ENCODE peak calls at places on chromosomes 7 and 10, in five cellular contexts. J is esophagus squamous epithelium, K is AG04449, L is tibial artery, S is pancreas. E is an unnamed sample.

GRCh38 chr7:100626530-100627237 is 14.3 kb downstream of the MOSPD3 start:
- DNase-seq in L (peak), S (peak), K (no peak), J (no peak), E (peak)

GRCh38 chr7:44884553-44885393 is 557 bp downstream of the PURB start:
- DNase-seq in L (peak), J (no peak), S (peak), K (no peak), E (peak)

GRCh38 chr10:97230146-97230545 is 44.4 kb upstream of the SLIT1 start:
- DNase-seq in S (no peak), K (no peak), J (no peak), L (no peak), E (no peak)

GRCh38 chr10:110416776-110417732 is 80.7 kb upstream of the DUSP5 start:
- DNase-seq in L (no peak), J (no peak), S (no peak), K (no peak), E (no peak)

GRCh38 chr7:5437987-5438386 is 14.4 kb upstream of the TNRC18 start:
- DNase-seq in K (no peak), L (no peak), S (no peak), J (no peak), E (no peak)

GRCh38 chr7:121480566-121481335 is 84.6 kb upstream of the FAM3C start:
- DNase-seq in J (no peak), L (no peak), S (no peak), K (no peak), E (peak)

GRCh38 chr7:100017300-100017699 is 1.9 kb downstream of the ZKSCAN1 start:
- DNase-seq in J (no peak), K (no peak), S (peak), L (no peak), E (no peak)

GRCh38 chr7:923108-924041 is 31.1 kb downstream of the ADAP1 start:
- DNase-seq in J (peak), S (no peak), K (no peak), L (peak), E (no peak)

GRCh38 chr10:48517911-48518321 is 87.0 kb downstream of the ARHGAP22 start:
- DNase-seq in L (no peak), S (no peak), K (no peak), J (no peak), E (no peak)

GRCh38 chr7:52026140-52026539 is 709.5 kb upstream of the COBL start:
- DNase-seq in K (no peak), J (no peak), S (no peak), L (no peak), E (no peak)

GRCh38 chr10:21161647-21162046 is 264.5 kb upstream of the NEBL start:
- DNase-seq in S (no peak), K (no peak), J (no peak), L (no peak), E (no peak)

GRCh38 chr10:92627845-92628480 is 35.0 kb downstream of the KIF11 start:
- DNase-seq in S (no peak), K (no peak), L (no peak), J (no peak), E (no peak)

GRCh38 chr10:110572862-110573261 is 5.4 kb downstream of the SMC3 start:
- DNase-seq in L (no peak), J (no peak), S (no peak), K (no peak), E (no peak)

GRCh38 chr10:83222300-83222699 is 917.0 kb upstream of the GHITM start:
- DNase-seq in L (no peak), K (no peak), S (no peak), J (no peak), E (no peak)

GRCh38 chr7:16268821-16269768 is 152.2 kb downstream of the CRPPA start:
- DNase-seq in K (peak), S (no peak), J (no peak), L (no peak), E (no peak)

GRCh38 chr7:64463636-64464375 is 99.1 kb downstream of the ZNF680 start:
- DNase-seq in S (peak), L (peak), J (no peak), K (no peak), E (no peak)

GRCh38 chr7:7821517-7821916 is 103.1 kb upstream of the RPA3 start:
- DNase-seq in S (no peak), K (no peak), J (no peak), L (no peak), E (no peak)

GRCh38 chr10:4626919-4627318 is 199.1 kb upstream of the AKR1E2 start:
- DNase-seq in K (no peak), J (no peak), S (no peak), L (no peak), E (no peak)

GRCh38 chr7:22291979-22292378 is 65.0 kb downstream of the RAPGEF5 start:
- DNase-seq in S (no peak), K (no peak), L (no peak), J (no peak), E (no peak)

GRCh38 chr10:78341953-78342614 is 308.4 kb downstream of the RPS24 start:
- DNase-seq in K (no peak), L (no peak), J (no peak), S (no peak), E (peak)

GRCh38 chr7:155669717-155670505 is 25.4 kb downstream of the RBM33 start:
- DNase-seq in K (no peak), S (no peak), J (no peak), L (no peak), E (no peak)

GRCh38 chr7:44534087-44534486 is 7.0 kb downstream of the NPC1L1 start:
- DNase-seq in S (no peak), L (no peak), K (no peak), J (no peak), E (no peak)

GRCh38 chr7:149666360-149666905 is 107.0 kb downstream of the ZNF467 start:
- DNase-seq in L (no peak), S (no peak), J (no peak), K (no peak), E (no peak)

GRCh38 chr7:148507741-148508285 is 82.8 kb upstream of the C7orf33 start:
- DNase-seq in J (no peak), L (no peak), S (no peak), K (no peak), E (no peak)

GRCh38 chr10:133115981-133116380 is 28.3 kb downstream of the ADGRA1 start:
- DNase-seq in S (no peak), J (no peak), L (no peak), K (no peak), E (no peak)

GRCh38 chr10:119113805-119114732 is 10.2 kb downstream of the DENND10 start:
- DNase-seq in K (peak), J (no peak), S (no peak), L (no peak), E (no peak)

GRCh38 chr7:24318326-24318725 is 34.3 kb downstream of the NPY start:
- DNase-seq in S (no peak), L (no peak), K (no peak), J (no peak), E (peak)

GRCh38 chr10:97333601-97334369 is 744 bp downstream of the FRAT2 start:
- DNase-seq in J (no peak), K (no peak), S (peak), L (peak), E (peak)

GRCh38 chr10:102657451-102657850 is 13.2 kb downstream of the TRIM8 start:
- DNase-seq in J (no peak), S (no peak), L (no peak), K (no peak), E (no peak)

GRCh38 chr7:150948791-150949251 is 29.3 kb downstream of the KCNH2 start:
- DNase-seq in K (no peak), L (peak), J (no peak), S (no peak), E (no peak)

GRCh38 chr10:22280078-22280477 is 36.1 kb upstream of the COMMD3 start:
- DNase-seq in J (no peak), S (no peak), L (no peak), K (no peak), E (no peak)

GRCh38 chr10:114916653-114917052 is 21.3 kb upstream of the TRUB1 start:
- DNase-seq in S (no peak), L (no peak), J (no peak), K (no peak), E (no peak)

GRCh38 chr7:47982610-47983009 is 3.2 kb upstream of the HUS1 start:
- DNase-seq in K (no peak), J (no peak), L (no peak), S (no peak), E (no peak)

GRCh38 chr10:11757820-11758463 is 15.8 kb downstream of the ECHDC3 start:
- DNase-seq in K (no peak), L (peak), S (peak), J (peak), E (peak)

GRCh38 chr10:114026189-114027040 is 17.3 kb upstream of the ADRB1 start:
- DNase-seq in S (no peak), J (no peak), L (no peak), K (no peak), E (no peak)

GRCh38 chr7:159098424-159098786 is 46.3 kb downstream of the VIPR2 start:
- DNase-seq in K (no peak), L (no peak), J (no peak), S (no peak), E (no peak)

GRCh38 chr7:4202954-4203353 is 479.1 kb upstream of the FOXK1 start:
- DNase-seq in L (no peak), S (no peak), K (no peak), J (no peak), E (no peak)

GRCh38 chr7:132592947-132593335 is 16.7 kb upstream of the PLXNA4 start:
- DNase-seq in J (no peak), K (no peak), L (no peak), S (no peak), E (no peak)

GRCh38 chr10:106175760-106176377 is 988.6 kb downstream of the SORCS1 start:
- DNase-seq in K (no peak), J (no peak), L (no peak), S (no peak), E (no peak)
- TF ChIP-seq CTCF in K (peak), J (no peak), L (no peak), S (peak), E (peak)

DNA sequence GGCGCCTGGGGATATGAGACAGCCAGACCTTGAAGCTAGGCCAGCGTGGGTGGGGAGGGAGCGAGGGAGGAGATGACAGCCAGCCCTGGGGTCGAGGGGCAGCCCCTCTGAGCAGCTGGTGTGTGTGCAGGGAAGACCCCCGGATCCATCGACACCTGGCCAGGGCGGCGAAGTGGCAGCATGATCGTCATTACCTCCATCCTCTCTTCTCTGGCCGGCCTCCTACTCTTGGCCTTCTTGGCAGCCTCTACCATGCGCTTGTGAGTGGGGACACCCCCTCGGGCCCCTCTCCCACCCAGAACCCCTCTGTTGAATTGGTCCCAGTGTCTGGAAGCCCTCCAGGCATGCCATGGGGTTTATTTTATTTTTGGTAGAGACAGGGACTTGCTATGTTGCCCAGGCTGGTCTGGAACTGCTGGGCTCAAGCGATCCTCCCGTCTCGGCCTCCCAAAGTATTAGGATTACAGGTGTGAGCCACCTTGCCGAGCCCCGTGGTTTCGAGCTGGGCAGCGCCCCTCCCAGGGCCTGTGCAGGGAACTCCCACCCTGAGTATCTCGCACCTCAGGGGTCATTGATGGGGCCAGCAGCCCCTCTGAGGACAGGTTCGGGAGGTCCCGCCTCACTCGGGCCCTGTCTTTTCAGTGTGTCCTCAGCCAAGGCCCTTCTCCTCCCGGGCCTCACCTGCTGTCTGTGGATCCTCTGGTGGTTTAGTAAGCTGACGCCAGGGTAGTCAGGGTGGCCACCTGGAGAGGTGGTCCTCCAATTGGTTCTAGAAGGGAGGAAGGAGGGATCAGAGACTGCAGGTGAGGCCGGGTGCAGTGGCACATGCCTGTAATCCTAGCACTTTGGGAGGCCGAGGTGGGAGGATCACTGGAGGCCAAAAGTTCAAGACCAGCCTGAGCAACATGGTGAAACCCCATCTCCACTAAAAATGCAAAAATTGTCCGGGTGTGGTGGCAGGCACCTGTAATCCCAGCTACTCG is 3.8 kb downstream of the UPK3B start:
- DNase-seq in J (no peak), L (no peak), K (no peak), S (no peak), E (no peak)
- TF ChIP-seq CTCF in J (no peak), L (no peak), K (no peak), S (no peak), E (no peak)

GRCh38 chr7:45898241-45898640 is 10.0 kb downstream of the IGFBP1 start:
- DNase-seq in J (no peak), L (no peak), S (no peak), K (no peak), E (no peak)

GRCh38 chr7:45897042-45897690 is 8.9 kb downstream of the IGFBP1 start:
- DNase-seq in J (no peak), K (no peak), L (no peak), S (no peak), E (no peak)

GRCh38 chr7:45901566-45901965 is 13.3 kb downstream of the IGFBP1 start:
- DNase-seq in J (no peak), L (no peak), K (no peak), S (no peak), E (no peak)

GRCh38 chr7:45902820-45903219 is 14.5 kb downstream of the IGFBP1 start:
- DNase-seq in K (no peak), S (no peak), J (no peak), L (no peak), E (no peak)
- TF ChIP-seq CTCF in K (no peak), S (no peak), J (no peak), L (no peak), E (no peak)

GRCh38 chr7:73742338-73742752 is 3.7 kb upstream of the ABHD11 start:
- DNase-seq in S (peak), L (no peak), K (no peak), J (no peak), E (no peak)
- TF ChIP-seq CTCF in S (no peak), L (no peak), K (no peak), J (no peak), E (no peak)

DNA sequence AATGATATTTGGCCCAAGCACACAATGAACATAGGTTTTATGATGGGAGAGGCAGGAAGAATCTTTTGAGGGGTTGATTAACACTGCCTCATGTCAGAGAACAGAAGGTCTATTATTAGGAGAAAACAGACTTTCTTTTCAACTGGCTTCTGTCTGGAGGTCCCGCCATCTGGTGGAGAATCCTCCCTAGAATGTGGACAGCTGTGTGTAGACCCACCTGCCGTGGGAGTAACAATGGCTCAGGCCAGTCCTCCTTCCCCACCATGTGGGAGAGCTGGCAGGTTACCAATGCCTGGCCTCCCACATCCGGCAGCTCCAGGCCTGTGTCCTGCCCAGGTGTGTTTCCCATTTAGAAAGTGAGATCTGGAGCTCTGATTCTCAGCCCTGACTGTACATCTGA is 70.4 kb upstream of the AOAH start:
- DNase-seq in S (peak), J (no peak), K (no peak), L (no peak), E (no peak)
- TF ChIP-seq CTCF in S (no peak), J (no peak), K (no peak), L (no peak), E (no peak)

GRCh38 chr10:13520194-13520593 is 8.6 kb downstream of the BEND7 start:
- DNase-seq in K (no peak), L (no peak), J (no peak), S (no peak), E (no peak)

GRCh38 chr10:13517675-13518074 is 11.1 kb downstream of the BEND7 start:
- DNase-seq in S (no peak), L (no peak), J (no peak), K (no peak), E (no peak)

GRCh38 chr10:13516176-13516575 is 12.6 kb downstream of the BEND7 start:
- DNase-seq in S (no peak), L (no peak), J (no peak), K (no peak), E (no peak)

GRCh38 chr10:13515467-13515866 is 13.3 kb downstream of the BEND7 start:
- DNase-seq in L (no peak), S (no peak), K (no peak), J (no peak), E (no peak)

GRCh38 chr10:13518076-13518692 is 10.6 kb downstream of the BEND7 start:
- DNase-seq in J (no peak), K (no peak), L (no peak), S (no peak), E (peak)
- TF ChIP-seq CTCF in J (no peak), K (peak), L (no peak), S (no peak), E (no peak)

DNA sequence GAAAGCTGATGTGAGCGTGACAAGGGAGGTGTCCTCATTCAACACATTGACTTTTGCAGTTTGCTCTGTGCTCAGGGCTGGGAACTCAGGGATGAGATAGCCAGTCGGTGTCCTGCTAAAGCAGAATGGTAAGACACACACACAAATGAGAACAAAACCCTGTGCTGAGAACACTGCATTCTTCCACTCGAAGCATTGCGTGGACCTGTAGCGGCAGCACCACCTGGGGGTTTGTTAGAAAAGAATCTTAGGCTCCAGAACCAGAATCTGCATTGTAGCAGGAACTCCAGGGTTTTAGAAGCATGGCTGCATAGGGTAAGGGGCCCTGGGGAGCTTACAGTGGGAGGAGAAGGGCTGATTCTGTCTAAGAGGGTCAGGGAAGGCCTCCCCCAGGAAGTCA is 21.5 kb upstream of the OGDHL start:
- DNase-seq in J (no peak), K (no peak), L (no peak), S (no peak), E (no peak)
- TF ChIP-seq CTCF in J (no peak), K (no peak), L (no peak), S (no peak), E (no peak)

DNA sequence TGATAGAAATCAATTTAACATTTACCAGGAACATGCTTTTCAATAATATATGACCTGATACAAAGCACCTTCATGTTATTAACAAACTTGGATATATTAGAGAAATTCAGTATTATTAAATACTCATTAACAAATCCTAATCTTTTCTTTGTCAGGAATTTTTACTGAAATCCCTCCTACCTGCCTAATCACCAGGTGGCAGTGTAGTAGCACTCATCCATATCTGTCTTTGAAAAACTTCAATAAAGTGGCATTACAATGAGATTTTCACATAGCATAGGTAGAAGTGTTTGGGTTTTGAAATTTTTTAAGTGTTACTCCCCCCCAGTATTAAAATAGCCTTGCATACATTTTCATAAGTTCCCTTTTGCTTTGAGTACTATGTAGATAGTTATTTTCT is 1246.6 kb upstream of the LRRN3 start:
- DNase-seq in S (no peak), L (no peak), J (no peak), K (no peak), E (no peak)
- TF ChIP-seq CTCF in S (no peak), L (no peak), J (no peak), K (no peak), E (peak)